ENCODE peak calls at places on chromosomes 13 and 19, in ten cellular contexts. O, X, F, V, B, P, S, W, I and Y are unnamed samples.

GRCh38 chr13:44306401-44307192 is 67.0 kb upstream of the SERP2 start:
- DNase-seq in O (peak; percentile 17), X (peak; percentile 99), F (no peak), V (no peak), B (peak; percentile 49), P (peak; percentile 77), S (peak; percentile 36), W (peak; percentile 97), I (no peak), Y (peak; percentile 73)

GRCh38 chr13:108828053-108828806 is 198.8 kb downstream of the MYO16 start:
- DNase-seq in O (no peak), X (no peak), F (no peak), V (peak; percentile 49), B (no peak), P (no peak), S (no peak), W (no peak), I (no peak), Y (no peak)

GRCh38 chr19:50414850-50415660 is 3.7 kb upstream of the SPIB start:
- DNase-seq in O (peak; percentile 62), X (peak; percentile 63), F (no peak), V (peak; percentile 77), B (no peak), P (peak; percentile 92), S (peak; percentile 89), W (peak; percentile 7), I (peak; percentile 77), Y (peak; percentile 22)

GRCh38 chr19:55383789-55384575 is at the start of gene TMEM238:
- DNase-seq in O (peak; percentile 64), X (peak; percentile 56), F (peak; percentile 54), V (peak; percentile 75), B (peak; percentile 55), P (peak; percentile 84), S (peak; percentile 72), W (peak; percentile 29), I (peak; percentile 35), Y (peak; percentile 31)

GRCh38 chr13:53490732-53491131 is 462.1 kb downstream of the OLFM4 start:
- DNase-seq in O (no peak), X (no peak), F (no peak), V (no peak), B (no peak), P (no peak), S (no peak), W (no peak), I (no peak), Y (no peak)

GRCh38 chr13:106007156-106007555 is 528.3 kb downstream of the EFNB2 start:
- DNase-seq in O (no peak), X (no peak), F (no peak), V (no peak), B (no peak), P (no peak), S (no peak), W (no peak), I (no peak), Y (no peak)

GRCh38 chr19:4425531-4425930 is 23.1 kb downstream of the CHAF1A start:
- DNase-seq in O (no peak), X (peak; percentile 91), F (no peak), V (no peak), B (no peak), P (peak; percentile 91), S (no peak), W (no peak), I (no peak), Y (peak; percentile 41)

GRCh38 chr19:32605544-32605943 is 24.6 kb downstream of the PDCD5 start:
- DNase-seq in O (no peak), X (no peak), F (no peak), V (no peak), B (no peak), P (no peak), S (no peak), W (no peak), I (no peak), Y (no peak)

GRCh38 chr13:76326343-76326742 is 559.9 kb downstream of the KCTD12 start:
- DNase-seq in O (no peak), X (no peak), F (no peak), V (no peak), B (no peak), P (no peak), S (no peak), W (no peak), I (no peak), Y (no peak)

GRCh38 chr13:110938662-110939421 is 24.0 kb upstream of the ANKRD10 start:
- DNase-seq in O (no peak), X (no peak), F (no peak), V (no peak), B (no peak), P (no peak), S (no peak), W (no peak), I (no peak), Y (no peak)

GRCh38 chr13:61918841-61919240 is 503.2 kb upstream of the PCDH20 start:
- DNase-seq in O (no peak), X (no peak), F (no peak), V (no peak), B (no peak), P (no peak), S (no peak), W (no peak), I (no peak), Y (no peak)

GRCh38 chr19:39270091-39270871 is 2.1 kb downstream of the IFNL2 start:
- DNase-seq in O (no peak), X (no peak), F (no peak), V (no peak), B (peak; percentile 72), P (no peak), S (no peak), W (no peak), I (no peak), Y (no peak)

GRCh38 chr13:113856716-113857065 is 7.2 kb downstream of the GAS6 start:
- DNase-seq in O (no peak), X (peak; percentile 43), F (no peak), V (peak; percentile 21), B (no peak), P (peak; percentile 71), S (no peak), W (no peak), I (no peak), Y (no peak)

GRCh38 chr19:58261600-58261967 is 17.2 kb upstream of the ZNF8 start:
- DNase-seq in O (no peak), X (no peak), F (no peak), V (no peak), B (no peak), P (no peak), S (no peak), W (no peak), I (no peak), Y (no peak)

GRCh38 chr13:35979378-35979911 is 151.7 kb downstream of the DCLK1 start:
- DNase-seq in O (no peak), X (peak; percentile 100), F (no peak), V (peak; percentile 36), B (no peak), P (peak; percentile 87), S (no peak), W (peak; percentile 10), I (no peak), Y (peak; percentile 96)

GRCh38 chr13:89307278-89307677 is 1636.1 kb downstream of the SLITRK5 start:
- DNase-seq in O (no peak), X (no peak), F (no peak), V (no peak), B (no peak), P (no peak), S (no peak), W (no peak), I (no peak), Y (no peak)

GRCh38 chr19:50803633-50804419 is 13.6 kb downstream of the ACP4 start:
- DNase-seq in O (no peak), X (peak; percentile 9), F (peak; percentile 67), V (no peak), B (peak; percentile 17), P (peak; percentile 39), S (no peak), W (no peak), I (peak; percentile 18), Y (no peak)

GRCh38 chr13:114105351-114106225 is 26.8 kb downstream of the RASA3 start:
- DNase-seq in O (no peak), X (no peak), F (no peak), V (no peak), B (no peak), P (no peak), S (no peak), W (no peak), I (no peak), Y (no peak)

GRCh38 chr13:95603887-95604533 is 40.5 kb downstream of the DZIP1 start:
- DNase-seq in O (no peak), X (peak; percentile 21), F (no peak), V (peak; percentile 83), B (peak; percentile 27), P (no peak), S (peak; percentile 40), W (peak; percentile 17), I (no peak), Y (peak; percentile 37)

GRCh38 chr13:84831666-84832657 is 949.7 kb upstream of the SLITRK1 start:
- DNase-seq in O (no peak), X (no peak), F (no peak), V (no peak), B (no peak), P (no peak), S (no peak), W (no peak), I (no peak), Y (no peak)

GRCh38 chr19:40584007-40584406 is 7.3 kb downstream of the SHKBP1 start:
- DNase-seq in O (no peak), X (no peak), F (no peak), V (no peak), B (no peak), P (no peak), S (no peak), W (no peak), I (no peak), Y (no peak)

GRCh38 chr13:23427342-23428182 is 5.9 kb downstream of the SACS start:
- DNase-seq in O (no peak), X (peak; percentile 94), F (no peak), V (peak; percentile 69), B (no peak), P (peak; percentile 83), S (peak; percentile 26), W (peak; percentile 81), I (no peak), Y (peak; percentile 53)

GRCh38 chr13:89695343-89696257 is 1651.9 kb upstream of the MIR17HG start:
- DNase-seq in O (peak; percentile 57), X (peak; percentile 11), F (peak; percentile 69), V (peak; percentile 59), B (no peak), P (peak; percentile 27), S (peak; percentile 0), W (no peak), I (no peak), Y (peak; percentile 14)

GRCh38 chr13:97568850-97569249 is 134.9 kb downstream of the RAP2A start:
- DNase-seq in O (no peak), X (no peak), F (no peak), V (peak; percentile 58), B (no peak), P (peak; percentile 11), S (no peak), W (peak; percentile 19), I (no peak), Y (no peak)

GRCh38 chr19:12675377-12675776 is 6.3 kb downstream of the DHPS start:
- DNase-seq in O (no peak), X (no peak), F (no peak), V (no peak), B (no peak), P (no peak), S (no peak), W (no peak), I (no peak), Y (no peak)

GRCh38 chr19:30629086-30629485 is 256.9 kb downstream of the ZNF536 start:
- DNase-seq in O (no peak), X (no peak), F (no peak), V (no peak), B (no peak), P (no peak), S (no peak), W (no peak), I (no peak), Y (no peak)

GRCh38 chr13:65748227-65748626 is 1481.9 kb downstream of the PCDH9 start:
- DNase-seq in O (no peak), X (no peak), F (no peak), V (no peak), B (no peak), P (no peak), S (no peak), W (no peak), I (no peak), Y (no peak)

GRCh38 chr19:2723747-2724146 is 2.6 kb upstream of the DIRAS1 start:
- DNase-seq in O (no peak), X (no peak), F (no peak), V (no peak), B (no peak), P (no peak), S (no peak), W (no peak), I (no peak), Y (no peak)